ENCODE peak calls at places on chromosome 1, in six cellular contexts. P is fibroblast of the conjunctiva; Y is NCI-H146; E is stimulated activated CD4-positive, alpha-beta T cell treated with anti-CD3 and anti-CD28 coated beads, Interleukin-2, amount 100 ng/mL, for 24 hours; C is IMR-90; K is ACHN. T is an unnamed sample.
A peak's percentile ranks its signal among the peaks of the same experiment; 100 is the strongest.

GRCh38 chr1:56452027-56453011 is 127.0 kb downstream of the PLPP3 start:
- DNase-seq in P (no peak), Y (no peak), E (no peak), C (no peak), K (no peak), T (no peak)

GRCh38 chr1:214276786-214277185 is 4.2 kb upstream of the SMYD2 start:
- DNase-seq in P (no peak), Y (no peak), E (no peak), C (no peak), K (no peak), T (no peak)

GRCh38 chr1:50735443-50735842 is 224.6 kb downstream of the FAF1 start:
- DNase-seq in P (peak; percentile 6), Y (peak; percentile 19), E (no peak), C (peak; percentile 33), K (peak; percentile 31), T (peak; percentile 57)

GRCh38 chr1:87093286-87093685 is 178.9 kb downstream of the HS2ST1 start:
- DNase-seq in P (no peak), Y (no peak), E (no peak), C (peak; percentile 36), K (no peak), T (no peak)

GRCh38 chr1:240044620-240045019 is 47.1 kb upstream of the FMN2 start:
- DNase-seq in P (no peak), Y (no peak), E (no peak), C (no peak), K (no peak), T (peak; percentile 7)

GRCh38 chr1:25501235-25502058 is 42.0 kb upstream of the LDLRAP1 start:
- DNase-seq in P (no peak), Y (no peak), E (peak; percentile 32), C (peak; percentile 89), K (no peak), T (peak; percentile 79)

GRCh38 chr1:155051777-155052398 is 772 bp downstream of the ADAM15 start:
- DNase-seq in P (no peak), Y (peak; percentile 21), E (peak; percentile 49), C (peak; percentile 13), K (peak; percentile 54), T (peak; percentile 22)

GRCh38 chr1:200053639-200054038 is 26.1 kb downstream of the NR5A2 start:
- DNase-seq in P (no peak), Y (no peak), E (no peak), C (peak; percentile 7), K (no peak), T (no peak)

GRCh38 chr1:215114154-215114933 is 31.8 kb downstream of the KCNK2 start:
- DNase-seq in P (peak; percentile 60), Y (peak; percentile 45), E (no peak), C (peak; percentile 90), K (peak; percentile 75), T (peak; percentile 92)

GRCh38 chr1:15249032-15249601 is 2.1 kb downstream of the FHAD1 start:
- DNase-seq in P (no peak), Y (no peak), E (peak; percentile 60), C (peak; percentile 4), K (no peak), T (no peak)

GRCh38 chr1:16048573-16049189 is 5.1 kb downstream of the CLCNKB start:
- DNase-seq in P (peak; percentile 26), Y (peak; percentile 67), E (no peak), C (no peak), K (peak; percentile 71), T (peak; percentile 16)

GRCh38 chr1:59640851-59641250 is 173.9 kb upstream of the HOOK1 start:
- DNase-seq in P (no peak), Y (no peak), E (no peak), C (no peak), K (no peak), T (no peak)

GRCh38 chr1:217134857-217135568 is 411.8 kb upstream of the ESRRG start:
- DNase-seq in P (no peak), Y (peak; percentile 71), E (no peak), C (peak; percentile 4), K (peak; percentile 34), T (peak; percentile 3)

T was measured in fibroblast of the aortic adventitia.